ENCODE peak calls at places on chromosomes 4 and X, in seven cellular contexts. H is brain microvascular endothelial cell; E is lower lobe of right lung; I is mesenchymal stem cell; A is CD4-positive, CD25-positive, alpha-beta regulatory T cell; Z is psoas muscle; W is HL-60. Y is an unnamed sample.
A peak's percentile ranks its signal among the peaks of the same experiment; 100 is the strongest.

GRCh38 chr4:168562021-168562691 is 65.3 kb downstream of the PALLD start:
- DNase-seq in Z (no peak), W (no peak), E (no peak), H (no peak), I (no peak), A (no peak), Y (no peak)

GRCh38 chrX:154411981-154412340 is 622 bp downstream of the TAFAZZIN start:
- DNase-seq in I (peak; percentile 67), Z (peak; percentile 70), W (peak; percentile 64), E (peak; percentile 81), A (peak; percentile 78), H (no peak), Y (peak; percentile 90)

GRCh38 chr4:38842998-38843397 is 13.6 kb downstream of the TLR6 start:
- DNase-seq in A (no peak), H (no peak), E (no peak), I (no peak), W (no peak), Z (no peak), Y (no peak)

GRCh38 chr4:98728433-98728832 is 70.0 kb upstream of the TSPAN5 start:
- DNase-seq in E (no peak), I (peak; percentile 50), Z (no peak), H (peak; percentile 70), W (no peak), A (peak; percentile 9), Y (no peak)

GRCh38 chr4:153465922-153466636 is at the start of gene TMEM131L:
- DNase-seq in A (peak; percentile 85), I (peak; percentile 71), H (peak; percentile 38), W (peak; percentile 84), Z (peak; percentile 80), E (peak; percentile 83), Y (peak; percentile 58)

GRCh38 chr4:149121015-149121404 is 678.8 kb upstream of the NR3C2 start:
- DNase-seq in E (no peak), H (no peak), I (no peak), A (no peak), Z (no peak), W (no peak), Y (no peak)

GRCh38 chrX:100410083-100410590 is at the start of gene PCDH19:
- DNase-seq in H (peak; percentile 12), I (peak; percentile 43), W (no peak), A (peak; percentile 24), E (peak; percentile 52), Z (peak; percentile 54), Y (no peak)

GRCh38 chr4:176404591-176404990 is 84.8 kb downstream of the SPCS3 start:
- DNase-seq in H (peak; percentile 52), E (no peak), I (peak; percentile 26), A (no peak), W (no peak), Z (no peak), Y (no peak)

GRCh38 chrX:120604359-120604782 is 470 bp downstream of the MCTS1 start:
- DNase-seq in A (peak; percentile 68), W (peak; percentile 53), H (peak; percentile 32), E (no peak), Z (no peak), I (peak; percentile 61), Y (peak; percentile 22)

GRCh38 chr4:90537491-90537890 is 410.3 kb downstream of the CCSER1 start:
- DNase-seq in I (peak; percentile 9), H (no peak), E (no peak), Z (no peak), A (no peak), W (no peak), Y (no peak)

GRCh38 chrX:100649550-100650356 is 5.8 kb downstream of the SRPX2 start:
- DNase-seq in I (peak; percentile 97), H (peak; percentile 83), Z (peak; percentile 77), A (no peak), W (no peak), E (peak; percentile 45), Y (peak; percentile 58)

GRCh38 chr4:37876156-37876555 is 14.7 kb upstream of the TBC1D1 start:
- DNase-seq in I (no peak), W (no peak), A (no peak), H (no peak), E (no peak), Z (no peak), Y (no peak)

GRCh38 chrX:27381419-27381818 is 81.7 kb downstream of the PPP4R3C start:
- DNase-seq in W (no peak), I (no peak), H (no peak), A (no peak), Z (no peak), E (no peak), Y (no peak)
- H3K27me3 ChIP-seq in W (no peaks in the 10 kb centered on the region), I (no peaks in the 10 kb centered on the region), H (no peaks in the 10 kb centered on the region), A (no peaks in the 10 kb centered on the region), Z (peaks cover 2% of the 10 kb centered on the region), E (no peaks in the 10 kb centered on the region), Y (no peaks in the 10 kb centered on the region)

GRCh38 chrX:12425496-12425895 is 287.2 kb downstream of the FRMPD4 start:
- DNase-seq in A (no peak), E (no peak), I (no peak), W (peak; percentile 20), Z (no peak), H (no peak), Y (no peak)
- H3K27me3 ChIP-seq in A (no peaks in the 10 kb centered on the region), E (no peaks in the 10 kb centered on the region), I (no peaks in the 10 kb centered on the region), W (no peaks in the 10 kb centered on the region), Z (no peaks in the 10 kb centered on the region), H (no peaks in the 10 kb centered on the region), Y (peaks cover 47% of the 10 kb centered on the region)

GRCh38 chr4:4864940-4865704 is 5.7 kb downstream of the MSX1 start:
- DNase-seq in A (no peak), H (no peak), I (no peak), Z (no peak), E (no peak), W (no peak), Y (no peak)

GRCh38 chr4:4867745-4868505 is 8.5 kb downstream of the MSX1 start:
- DNase-seq in A (no peak), W (no peak), H (no peak), I (no peak), Z (no peak), E (no peak), Y (no peak)

GRCh38 chr4:4866833-4867744 is 7.6 kb downstream of the MSX1 start:
- DNase-seq in E (no peak), H (no peak), I (peak; percentile 21), A (no peak), Z (peak; percentile 47), W (no peak), Y (peak; percentile 90)

GRCh38 chr4:4865705-4866123 is 6.2 kb downstream of the MSX1 start:
- DNase-seq in I (no peak), Z (no peak), H (no peak), W (no peak), A (no peak), E (no peak), Y (no peak)

DNA sequence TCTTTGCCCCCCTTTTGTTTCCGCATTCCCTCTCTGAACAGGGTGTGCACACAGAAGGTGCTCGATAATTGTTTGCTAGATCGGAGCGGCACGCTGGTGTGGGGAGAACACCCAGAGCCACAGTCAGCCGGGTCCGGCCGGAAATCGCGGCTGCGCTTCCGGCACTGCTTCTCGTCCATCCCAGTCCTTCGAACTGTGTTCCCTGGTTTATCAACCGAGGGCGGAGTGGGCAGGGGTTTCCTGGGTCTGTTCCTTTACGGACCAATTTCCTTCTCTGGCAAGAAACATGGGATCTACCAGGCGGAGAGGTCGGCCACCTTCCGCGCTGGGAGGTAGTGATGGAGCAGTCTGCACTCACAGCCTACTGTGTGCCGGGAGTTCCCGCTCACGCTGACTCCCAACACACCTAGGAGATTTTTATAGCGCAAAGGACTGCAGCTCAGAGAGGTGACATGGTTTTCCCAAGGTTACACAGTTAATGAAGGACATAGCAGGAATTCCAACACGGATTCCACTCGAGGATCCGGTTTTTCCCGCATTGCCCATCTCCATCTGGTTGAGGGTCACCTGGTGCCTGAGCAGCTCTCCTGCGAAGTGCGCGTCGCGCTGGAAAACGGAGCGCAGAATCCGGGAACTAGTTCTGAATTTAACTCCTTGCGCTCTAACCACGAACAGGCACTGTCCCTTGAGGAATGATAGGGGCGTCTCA is 6.8 kb downstream of the MSX1 start:
- DNase-seq in W (no peak), E (no peak), A (no peak), Z (no peak), H (no peak), I (peak; percentile 26), Y (peak; percentile 65)
- H3K27me3 ChIP-seq in W (peaks cover 90% of the 10 kb centered on the region), E (peaks cover 99% of the 10 kb centered on the region), A (peaks cover 47% of the 10 kb centered on the region), Z (peaks cover 99% of the 10 kb centered on the region), H (peaks cover 57% of the 10 kb centered on the region), I (peaks cover 49% of the 10 kb centered on the region), Y (peaks cover 92% of the 10 kb centered on the region)

GRCh38 chr4:68385267-68385666 is 35.4 kb upstream of the YTHDC1 start:
- DNase-seq in A (no peak), E (no peak), H (no peak), I (no peak), W (no peak), Z (no peak), Y (no peak)
- H3K27me3 ChIP-seq in A (peaks cover 2% of the 10 kb centered on the region), E (no peaks in the 10 kb centered on the region), H (no peaks in the 10 kb centered on the region), I (peaks cover 9% of the 10 kb centered on the region), W (no peaks in the 10 kb centered on the region), Z (peaks cover 6% of the 10 kb centered on the region), Y (no peaks in the 10 kb centered on the region)

GRCh38 chr4:20289782-20290181 is 38.1 kb downstream of the SLIT2 start:
- DNase-seq in W (no peak), H (no peak), A (no peak), E (no peak), Z (no peak), I (no peak), Y (no peak)

GRCh38 chr4:20288846-20289512 is 37.3 kb downstream of the SLIT2 start:
- DNase-seq in W (no peak), E (no peak), Z (no peak), H (no peak), I (no peak), A (no peak), Y (no peak)

GRCh38 chr4:20297246-20297645 is 45.5 kb downstream of the SLIT2 start:
- DNase-seq in H (no peak), A (no peak), E (no peak), Z (no peak), W (no peak), I (no peak), Y (no peak)

GRCh38 chr4:20288047-20288650 is 36.4 kb downstream of the SLIT2 start:
- DNase-seq in E (no peak), I (no peak), H (peak; percentile 43), A (no peak), Z (no peak), W (no peak), Y (no peak)

DNA sequence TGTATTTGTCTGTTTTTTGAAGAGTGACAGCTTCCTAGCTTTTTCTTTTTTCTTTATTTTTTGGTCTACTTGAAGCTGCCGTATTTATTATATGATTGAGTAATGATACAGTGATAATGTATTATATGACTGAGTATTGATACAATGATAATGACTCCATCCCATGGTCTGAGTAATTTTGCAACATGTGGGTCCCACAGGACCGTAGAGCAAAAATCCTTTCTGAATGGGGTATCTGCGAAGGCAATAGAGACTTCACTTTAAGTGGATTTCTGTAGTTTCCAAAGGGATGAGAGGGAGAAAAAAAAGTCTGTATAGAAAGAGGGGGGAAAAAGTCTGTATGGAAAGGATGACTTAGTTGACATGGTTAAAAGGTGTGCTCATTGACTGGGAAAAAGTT is 41.0 kb downstream of the SLIT2 start:
- DNase-seq in W (no peak), I (no peak), Z (no peak), A (no peak), H (no peak), E (no peak), Y (no peak)
- H3K27me3 ChIP-seq in W (no peaks in the 10 kb centered on the region), I (no peaks in the 10 kb centered on the region), Z (no peaks in the 10 kb centered on the region), A (no peaks in the 10 kb centered on the region), H (no peaks in the 10 kb centered on the region), E (no peaks in the 10 kb centered on the region), Y (no peaks in the 10 kb centered on the region)

GRCh38 chr4:96593422-96593821 is 753.5 kb downstream of the PDHA2 start:
- DNase-seq in Z (no peak), I (no peak), A (no peak), E (no peak), H (no peak), W (no peak), Y (no peak)
- H3K27me3 ChIP-seq in Z (no peaks in the 10 kb centered on the region), I (no peaks in the 10 kb centered on the region), A (no peaks in the 10 kb centered on the region), E (no peaks in the 10 kb centered on the region), H (no peaks in the 10 kb centered on the region), W (no peaks in the 10 kb centered on the region), Y (no peaks in the 10 kb centered on the region)

Y was measured in WERI-Rb-1.